ENCODE peak calls at places on chromosomes 7 and 10, in nine cellular contexts. One of them, this sample, is unnamed.

GRCh38 chr10:75197906-75198305 is 12.7 kb upstream of the VDAC2 start:
- DNase-seq in Peyer's patch: no peak
- DNase-seq in IMR-90: no peak
- DNase-seq in A549: no peak
- DNase-seq in ureter: peak
- DNase-seq in ACHN: no peak
- DNase-seq in NAMALWA: no peak
- DNase-seq in fibroblast of the conjunctiva: no peak
- DNase-seq in activated T-cell treated with anti-CD3 and anti-CD28 coated beads for 48 hours: no peak
- DNase-seq in this sample: no peak

GRCh38 chr7:111138196-111138569 is 47.3 kb downstream of the LRRN3 start:
- DNase-seq in Peyer's patch: no peak
- DNase-seq in fibroblast of the conjunctiva: no peak
- DNase-seq in NAMALWA: peak
- DNase-seq in activated T-cell treated with anti-CD3 and anti-CD28 coated beads for 48 hours: peak
- DNase-seq in ACHN: peak
- DNase-seq in ureter: no peak
- DNase-seq in IMR-90: peak
- DNase-seq in A549: no peak
- DNase-seq in this sample: peak

GRCh38 chr7:70920886-70921285 is 211.1 kb upstream of the GALNT17 start:
- DNase-seq in ACHN: no peak
- DNase-seq in fibroblast of the conjunctiva: no peak
- DNase-seq in IMR-90: no peak
- DNase-seq in Peyer's patch: no peak
- DNase-seq in ureter: no peak
- DNase-seq in A549: no peak
- DNase-seq in NAMALWA: no peak
- DNase-seq in activated T-cell treated with anti-CD3 and anti-CD28 coated beads for 48 hours: no peak
- DNase-seq in this sample: no peak

GRCh38 chr7:123847868-123848267 is 2.9 kb downstream of the HYAL4 start:
- DNase-seq in activated T-cell treated with anti-CD3 and anti-CD28 coated beads for 48 hours: no peak
- DNase-seq in A549: no peak
- DNase-seq in ACHN: no peak
- DNase-seq in IMR-90: no peak
- DNase-seq in NAMALWA: no peak
- DNase-seq in Peyer's patch: no peak
- DNase-seq in ureter: no peak
- DNase-seq in fibroblast of the conjunctiva: no peak
- DNase-seq in this sample: no peak

GRCh38 chr7:76390092-76390491 is 19.4 kb downstream of the SSC4D start:
- DNase-seq in ureter: no peak
- DNase-seq in IMR-90: no peak
- DNase-seq in NAMALWA: no peak
- DNase-seq in Peyer's patch: no peak
- DNase-seq in activated T-cell treated with anti-CD3 and anti-CD28 coated beads for 48 hours: no peak
- DNase-seq in A549: no peak
- DNase-seq in ACHN: no peak
- DNase-seq in fibroblast of the conjunctiva: no peak
- DNase-seq in this sample: no peak

GRCh38 chr7:140675726-140676125 is 3.0 kb downstream of the ADCK2 start:
- DNase-seq in A549: no peak
- DNase-seq in ACHN: no peak
- DNase-seq in NAMALWA: no peak
- DNase-seq in ureter: no peak
- DNase-seq in IMR-90: no peak
- DNase-seq in activated T-cell treated with anti-CD3 and anti-CD28 coated beads for 48 hours: no peak
- DNase-seq in fibroblast of the conjunctiva: no peak
- DNase-seq in Peyer's patch: no peak
- DNase-seq in this sample: no peak

GRCh38 chr10:16105082-16105481 is 244.8 kb upstream of the MINDY3 start:
- DNase-seq in NAMALWA: no peak
- DNase-seq in activated T-cell treated with anti-CD3 and anti-CD28 coated beads for 48 hours: no peak
- DNase-seq in IMR-90: no peak
- DNase-seq in Peyer's patch: no peak
- DNase-seq in ureter: no peak
- DNase-seq in ACHN: no peak
- DNase-seq in A549: no peak
- DNase-seq in fibroblast of the conjunctiva: no peak
- DNase-seq in this sample: peak

GRCh38 chr7:18468794-18469193 is 26.8 kb upstream of the HDAC9 start:
- DNase-seq in activated T-cell treated with anti-CD3 and anti-CD28 coated beads for 48 hours: no peak
- DNase-seq in NAMALWA: no peak
- DNase-seq in fibroblast of the conjunctiva: no peak
- DNase-seq in ureter: no peak
- DNase-seq in Peyer's patch: no peak
- DNase-seq in ACHN: no peak
- DNase-seq in IMR-90: no peak
- DNase-seq in A549: no peak
- DNase-seq in this sample: no peak

GRCh38 chr10:11687357-11687771 is 54.8 kb upstream of the ECHDC3 start:
- DNase-seq in IMR-90: no peak
- DNase-seq in A549: no peak
- DNase-seq in Peyer's patch: no peak
- DNase-seq in NAMALWA: no peak
- DNase-seq in activated T-cell treated with anti-CD3 and anti-CD28 coated beads for 48 hours: no peak
- DNase-seq in ACHN: no peak
- DNase-seq in fibroblast of the conjunctiva: no peak
- DNase-seq in ureter: peak
- DNase-seq in this sample: no peak

GRCh38 chr7:26549281-26549943 is 257.8 kb downstream of the SNX10 start:
- DNase-seq in activated T-cell treated with anti-CD3 and anti-CD28 coated beads for 48 hours: no peak
- DNase-seq in Peyer's patch: no peak
- DNase-seq in fibroblast of the conjunctiva: no peak
- DNase-seq in ACHN: peak
- DNase-seq in A549: no peak
- DNase-seq in NAMALWA: no peak
- DNase-seq in ureter: no peak
- DNase-seq in IMR-90: no peak
- DNase-seq in this sample: no peak

GRCh38 chr10:34627331-34627730 is 187.8 kb downstream of the PARD3 start:
- DNase-seq in ureter: no peak
- DNase-seq in fibroblast of the conjunctiva: no peak
- DNase-seq in ACHN: no peak
- DNase-seq in activated T-cell treated with anti-CD3 and anti-CD28 coated beads for 48 hours: no peak
- DNase-seq in A549: no peak
- DNase-seq in NAMALWA: no peak
- DNase-seq in IMR-90: no peak
- DNase-seq in Peyer's patch: no peak
- DNase-seq in this sample: no peak

GRCh38 chr7:40299097-40299496 is 164.3 kb downstream of the SUGCT start:
- DNase-seq in fibroblast of the conjunctiva: no peak
- DNase-seq in ureter: no peak
- DNase-seq in IMR-90: peak
- DNase-seq in NAMALWA: no peak
- DNase-seq in Peyer's patch: no peak
- DNase-seq in A549: no peak
- DNase-seq in ACHN: peak
- DNase-seq in activated T-cell treated with anti-CD3 and anti-CD28 coated beads for 48 hours: no peak
- DNase-seq in this sample: peak

GRCh38 chr10:110700947-110701617 is 56.9 kb downstream of the RBM20 start:
- DNase-seq in NAMALWA: no peak
- DNase-seq in activated T-cell treated with anti-CD3 and anti-CD28 coated beads for 48 hours: no peak
- DNase-seq in Peyer's patch: no peak
- DNase-seq in fibroblast of the conjunctiva: no peak
- DNase-seq in A549: no peak
- DNase-seq in IMR-90: no peak
- DNase-seq in ACHN: no peak
- DNase-seq in ureter: no peak
- DNase-seq in this sample: no peak

GRCh38 chr10:112510384-112510783 is 63.4 kb downstream of the VTI1A start:
- DNase-seq in Peyer's patch: no peak
- DNase-seq in ureter: no peak
- DNase-seq in ACHN: no peak
- DNase-seq in fibroblast of the conjunctiva: no peak
- DNase-seq in A549: no peak
- DNase-seq in NAMALWA: no peak
- DNase-seq in activated T-cell treated with anti-CD3 and anti-CD28 coated beads for 48 hours: peak
- DNase-seq in IMR-90: no peak
- DNase-seq in this sample: no peak

GRCh38 chr7:142938611-142939010 is 673 bp upstream of the LLCFC1 start:
- DNase-seq in ACHN: no peak
- DNase-seq in A549: no peak
- DNase-seq in activated T-cell treated with anti-CD3 and anti-CD28 coated beads for 48 hours: no peak
- DNase-seq in NAMALWA: no peak
- DNase-seq in Peyer's patch: no peak
- DNase-seq in ureter: no peak
- DNase-seq in fibroblast of the conjunctiva: no peak
- DNase-seq in IMR-90: no peak
- DNase-seq in this sample: no peak

GRCh38 chr7:134954197-134955082 is 31.9 kb upstream of the AGBL3 start:
- DNase-seq in fibroblast of the conjunctiva: peak
- DNase-seq in A549: peak
- DNase-seq in ACHN: peak
- DNase-seq in ureter: no peak
- DNase-seq in IMR-90: peak
- DNase-seq in NAMALWA: peak
- DNase-seq in activated T-cell treated with anti-CD3 and anti-CD28 coated beads for 48 hours: no peak
- DNase-seq in Peyer's patch: no peak
- DNase-seq in this sample: no peak

GRCh38 chr10:116796910-116797513 is 52.3 kb upstream of the ENO4 start:
- DNase-seq in ureter: peak
- DNase-seq in fibroblast of the conjunctiva: peak
- DNase-seq in Peyer's patch: peak
- DNase-seq in ACHN: peak
- DNase-seq in NAMALWA: peak
- DNase-seq in IMR-90: peak
- DNase-seq in A549: peak
- DNase-seq in activated T-cell treated with anti-CD3 and anti-CD28 coated beads for 48 hours: peak
- DNase-seq in this sample: peak

GRCh38 chr7:74190259-74190658 is 16.1 kb downstream of the EIF4H start:
- DNase-seq in NAMALWA: no peak
- DNase-seq in ACHN: no peak
- DNase-seq in IMR-90: no peak
- DNase-seq in activated T-cell treated with anti-CD3 and anti-CD28 coated beads for 48 hours: no peak
- DNase-seq in ureter: no peak
- DNase-seq in A549: no peak
- DNase-seq in fibroblast of the conjunctiva: no peak
- DNase-seq in Peyer's patch: no peak
- DNase-seq in this sample: no peak

GRCh38 chr10:101110856-101111523 is 20.1 kb upstream of the TLX1 start:
- DNase-seq in NAMALWA: no peak
- DNase-seq in A549: no peak
- DNase-seq in IMR-90: no peak
- DNase-seq in ACHN: no peak
- DNase-seq in activated T-cell treated with anti-CD3 and anti-CD28 coated beads for 48 hours: no peak
- DNase-seq in Peyer's patch: no peak
- DNase-seq in ureter: no peak
- DNase-seq in fibroblast of the conjunctiva: no peak
- DNase-seq in this sample: no peak

GRCh38 chr10:13018171-13018570 is 16.7 kb upstream of the CCDC3 start:
- DNase-seq in ACHN: no peak
- DNase-seq in activated T-cell treated with anti-CD3 and anti-CD28 coated beads for 48 hours: no peak
- DNase-seq in IMR-90: peak
- DNase-seq in NAMALWA: no peak
- DNase-seq in A549: no peak
- DNase-seq in fibroblast of the conjunctiva: no peak
- DNase-seq in ureter: no peak
- DNase-seq in Peyer's patch: no peak
- DNase-seq in this sample: no peak

GRCh38 chr7:69095649-69096048 is 502.6 kb upstream of the AUTS2 start:
- DNase-seq in Peyer's patch: no peak
- DNase-seq in IMR-90: no peak
- DNase-seq in activated T-cell treated with anti-CD3 and anti-CD28 coated beads for 48 hours: no peak
- DNase-seq in A549: no peak
- DNase-seq in ureter: no peak
- DNase-seq in NAMALWA: no peak
- DNase-seq in fibroblast of the conjunctiva: no peak
- DNase-seq in ACHN: no peak
- DNase-seq in this sample: no peak

GRCh38 chr10:76717141-76717540 is 920.5 kb downstream of the KCNMA1 start:
- DNase-seq in A549: no peak
- DNase-seq in ureter: no peak
- DNase-seq in ACHN: no peak
- DNase-seq in IMR-90: peak
- DNase-seq in fibroblast of the conjunctiva: peak
- DNase-seq in NAMALWA: no peak
- DNase-seq in Peyer's patch: no peak
- DNase-seq in activated T-cell treated with anti-CD3 and anti-CD28 coated beads for 48 hours: no peak
- DNase-seq in this sample: no peak

GRCh38 chr7:43208189-43208588 is 95.7 kb downstream of the HECW1 start:
- DNase-seq in activated T-cell treated with anti-CD3 and anti-CD28 coated beads for 48 hours: no peak
- DNase-seq in Peyer's patch: no peak
- DNase-seq in IMR-90: no peak
- DNase-seq in ureter: no peak
- DNase-seq in NAMALWA: no peak
- DNase-seq in fibroblast of the conjunctiva: no peak
- DNase-seq in A549: no peak
- DNase-seq in ACHN: no peak
- DNase-seq in this sample: no peak

GRCh38 chr7:71267734-71268133 is 135.8 kb downstream of the GALNT17 start:
- DNase-seq in Peyer's patch: no peak
- DNase-seq in ACHN: no peak
- DNase-seq in activated T-cell treated with anti-CD3 and anti-CD28 coated beads for 48 hours: no peak
- DNase-seq in ureter: no peak
- DNase-seq in fibroblast of the conjunctiva: no peak
- DNase-seq in NAMALWA: no peak
- DNase-seq in A549: no peak
- DNase-seq in IMR-90: no peak
- DNase-seq in this sample: no peak

GRCh38 chr7:75623390-75624133 is 115.2 kb downstream of the HIP1 start:
- DNase-seq in A549: no peak
- DNase-seq in activated T-cell treated with anti-CD3 and anti-CD28 coated beads for 48 hours: no peak
- DNase-seq in Peyer's patch: no peak
- DNase-seq in ACHN: no peak
- DNase-seq in NAMALWA: no peak
- DNase-seq in IMR-90: peak
- DNase-seq in fibroblast of the conjunctiva: no peak
- DNase-seq in ureter: no peak
- DNase-seq in this sample: no peak

GRCh38 chr10:104895981-104896380 is 254.9 kb downstream of the SORCS3 start:
- DNase-seq in A549: no peak
- DNase-seq in activated T-cell treated with anti-CD3 and anti-CD28 coated beads for 48 hours: no peak
- DNase-seq in NAMALWA: no peak
- DNase-seq in ACHN: no peak
- DNase-seq in ureter: no peak
- DNase-seq in Peyer's patch: no peak
- DNase-seq in fibroblast of the conjunctiva: no peak
- DNase-seq in IMR-90: no peak
- DNase-seq in this sample: no peak

GRCh38 chr10:71748671-71749191 is 24.6 kb downstream of the VSIR start:
- DNase-seq in Peyer's patch: peak
- DNase-seq in activated T-cell treated with anti-CD3 and anti-CD28 coated beads for 48 hours: peak
- DNase-seq in fibroblast of the conjunctiva: no peak
- DNase-seq in ACHN: no peak
- DNase-seq in NAMALWA: peak
- DNase-seq in A549: no peak
- DNase-seq in IMR-90: no peak
- DNase-seq in ureter: no peak
- DNase-seq in this sample: no peak

GRCh38 chr10:27153855-27154198 is 357 bp downstream of the YME1L1 start:
- DNase-seq in IMR-90: peak
- DNase-seq in Peyer's patch: no peak
- DNase-seq in activated T-cell treated with anti-CD3 and anti-CD28 coated beads for 48 hours: no peak
- DNase-seq in ACHN: peak
- DNase-seq in A549: peak
- DNase-seq in NAMALWA: no peak
- DNase-seq in fibroblast of the conjunctiva: no peak
- DNase-seq in ureter: no peak
- DNase-seq in this sample: no peak

GRCh38 chr10:101920497-101920896 is 76.9 kb upstream of the KCNIP2 start:
- DNase-seq in IMR-90: no peak
- DNase-seq in ureter: no peak
- DNase-seq in NAMALWA: no peak
- DNase-seq in A549: no peak
- DNase-seq in fibroblast of the conjunctiva: no peak
- DNase-seq in ACHN: no peak
- DNase-seq in Peyer's patch: no peak
- DNase-seq in activated T-cell treated with anti-CD3 and anti-CD28 coated beads for 48 hours: no peak
- DNase-seq in this sample: no peak

GRCh38 chr10:102676916-102677315 is 32.6 kb downstream of the TRIM8 start:
- DNase-seq in fibroblast of the conjunctiva: no peak
- DNase-seq in ACHN: no peak
- DNase-seq in NAMALWA: no peak
- DNase-seq in ureter: no peak
- DNase-seq in IMR-90: no peak
- DNase-seq in Peyer's patch: no peak
- DNase-seq in activated T-cell treated with anti-CD3 and anti-CD28 coated beads for 48 hours: no peak
- DNase-seq in A549: no peak
- DNase-seq in this sample: no peak

GRCh38 chr7:95317966-95318365 is 6.4 kb downstream of the PON1 start:
- DNase-seq in fibroblast of the conjunctiva: no peak
- DNase-seq in NAMALWA: no peak
- DNase-seq in IMR-90: no peak
- DNase-seq in A549: no peak
- DNase-seq in activated T-cell treated with anti-CD3 and anti-CD28 coated beads for 48 hours: no peak
- DNase-seq in Peyer's patch: no peak
- DNase-seq in ureter: no peak
- DNase-seq in ACHN: no peak
- DNase-seq in this sample: no peak